ENCODE peak calls at places on chromosomes 13 and 19, in five cellular contexts. Q is SK-N-SH, C is HCT116, I is K562, L is HepG2. N is an unnamed sample.

GRCh38 chr19:23273022-23273593 is 22.9 kb upstream of the ZNF724 start:
- DNase-seq in C (no peak), L (no peak), Q (peak), I (no peak), N (no peak)

GRCh38 chr19:39341122-39341719 is 1.0 kb upstream of the SAMD4B start:
- DNase-seq in I (peak), C (no peak), Q (peak), L (no peak), N (no peak)

GRCh38 chr13:66528903-66529576 is 701.1 kb downstream of the PCDH9 start:
- DNase-seq in L (no peak), Q (no peak), I (no peak), C (no peak), N (no peak)

GRCh38 chr19:9615828-9616227 is 5.2 kb downstream of the ZNF561 start:
- DNase-seq in L (no peak), C (no peak), I (no peak), Q (no peak), N (no peak)

GRCh38 chr19:6750062-6750461 is 10.6 kb downstream of the TRIP10 start:
- DNase-seq in C (no peak), Q (no peak), I (no peak), L (no peak), N (no peak)

GRCh38 chr13:32150794-32151193 is 119.2 kb downstream of the FRY start:
- DNase-seq in Q (no peak), C (no peak), I (no peak), L (no peak), N (no peak)

GRCh38 chr19:54186934-54187381 is 2.4 kb downstream of the MBOAT7 start:
- DNase-seq in C (no peak), I (peak), L (no peak), Q (no peak), N (no peak)

GRCh38 chr13:66138172-66138811 is 1091.8 kb downstream of the PCDH9 start:
- DNase-seq in Q (no peak), I (no peak), C (no peak), L (no peak), N (peak)

GRCh38 chr13:113834496-113835200 is 29.2 kb downstream of the GAS6 start:
- DNase-seq in I (no peak), Q (no peak), L (no peak), C (no peak), N (no peak)

GRCh38 chr13:99813346-99814095 is 158.0 kb downstream of the ZIC5 start:
- DNase-seq in Q (no peak), I (no peak), C (no peak), L (no peak), N (no peak)

GRCh38 chr19:43966079-43966694 is 15.2 kb downstream of the ZNF221 start:
- DNase-seq in C (no peak), Q (no peak), I (no peak), L (no peak), N (no peak)

GRCh38 chr19:362154-362553 is 17.6 kb upstream of the MIER2 start:
- DNase-seq in C (no peak), I (no peak), Q (no peak), L (no peak), N (no peak)

GRCh38 chr19:46981296-46981695 is 38.3 kb upstream of the NPAS1 start:
- DNase-seq in I (no peak), C (no peak), Q (no peak), L (no peak), N (no peak)

GRCh38 chr19:45140533-45140932 is 20.2 kb downstream of the NKPD1 start:
- DNase-seq in I (no peak), L (no peak), Q (no peak), C (no peak), N (no peak)

GRCh38 chr19:10936661-10937084 is 8.1 kb downstream of the TIMM29 start:
- DNase-seq in L (peak), C (peak), Q (peak), I (peak), N (peak)

GRCh38 chr13:107866007-107866665 is 349.2 kb downstream of the LIG4 start:
- DNase-seq in Q (peak), C (no peak), L (no peak), I (peak), N (no peak)

GRCh38 chr13:52345048-52345447 is 60.9 kb downstream of the THSD1 start:
- DNase-seq in Q (no peak), I (no peak), C (no peak), L (no peak), N (no peak)

GRCh38 chr13:20151016-20151415 is 9.8 kb downstream of the GJA3 start:
- DNase-seq in I (peak), C (no peak), Q (no peak), L (no peak), N (no peak)

DNA sequence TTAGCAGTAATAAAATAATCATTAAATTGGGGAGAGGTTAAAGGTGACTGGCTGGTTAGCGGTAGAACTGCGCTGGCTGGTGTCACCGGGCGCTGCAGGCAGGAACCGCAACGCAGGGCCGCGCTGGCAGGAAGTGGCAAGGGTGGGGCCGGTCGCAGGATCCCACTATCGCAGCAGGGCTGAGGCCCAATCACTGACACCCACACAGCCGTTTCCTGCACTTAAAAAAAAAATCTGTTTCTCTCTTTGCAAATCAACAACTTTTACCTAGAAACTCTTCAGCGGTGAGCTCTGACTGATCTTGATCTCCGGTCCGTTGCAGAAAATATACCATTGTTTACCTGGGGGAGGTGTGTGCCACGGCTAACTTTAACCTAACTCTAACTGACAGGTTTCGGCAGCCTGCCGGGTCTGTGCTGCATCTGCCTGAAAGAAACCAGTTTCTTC is 46.9 kb downstream of the KLF2 start:
- DNase-seq in Q (no peak), I (peak), L (no peak), C (no peak), N (peak)
- TF ChIP-seq ZBTB33 in Q (no peak), I (no peak), L (no peak), C (no peak), N (no peak)

GRCh38 chr13:42968906-42969305 is 23.1 kb downstream of the EPSTI1 start:
- DNase-seq in Q (no peak), I (no peak), L (no peak), C (no peak), N (no peak)

GRCh38 chr13:42973581-42973980 is 18.5 kb downstream of the EPSTI1 start:
- DNase-seq in Q (no peak), C (no peak), L (no peak), I (no peak), N (no peak)

GRCh38 chr13:42969558-42970172 is 22.4 kb downstream of the EPSTI1 start:
- DNase-seq in L (peak), Q (peak), C (peak), I (peak), N (no peak)

GRCh38 chr13:42971670-42972355 is 20.2 kb downstream of the EPSTI1 start:
- DNase-seq in L (no peak), Q (no peak), I (no peak), C (no peak), N (no peak)

GRCh38 chr13:42970824-42971669 is 21.0 kb downstream of the EPSTI1 start:
- DNase-seq in L (peak), I (peak), C (peak), Q (peak), N (no peak)
- TF ChIP-seq ZBTB33 in L (no peak), I (no peak), C (no peak), Q (no peak), N (no peak)

GRCh38 chr19:15010497-15011255 is 31.0 kb upstream of the SLC1A6 start:
- DNase-seq in I (no peak), Q (no peak), C (no peak), L (no peak), N (no peak)

DNA sequence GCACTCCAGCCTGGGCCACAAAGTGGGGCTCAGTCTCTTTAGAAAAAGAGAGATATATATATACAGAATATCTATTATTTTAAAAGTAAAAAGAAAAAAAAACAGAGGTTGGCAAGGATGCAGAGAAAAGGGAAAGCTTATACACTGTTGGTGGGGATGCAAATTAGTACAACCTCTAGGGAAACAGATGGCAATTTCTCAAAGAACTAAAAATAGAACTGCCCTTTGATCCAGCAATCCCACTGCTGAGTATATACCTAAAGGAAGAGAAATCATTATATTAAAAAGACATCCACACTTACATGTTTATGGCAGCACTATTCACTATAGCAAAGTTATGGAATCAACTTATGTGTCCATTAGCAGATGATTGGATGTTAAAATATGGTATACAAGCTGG is 28.6 kb upstream of the SLC1A6 start:
- DNase-seq in Q (no peak), C (no peak), I (no peak), L (no peak), N (no peak)
- TF ChIP-seq ZBTB33 in Q (no peak), C (no peak), I (no peak), L (no peak), N (no peak)

GRCh38 chr19:27718262-27718661 is 1494.7 kb downstream of the UQCRFS1 start:
- DNase-seq in Q (no peak), I (no peak), L (no peak), C (no peak), N (no peak)

GRCh38 chr19:27717825-27718224 is 1495.1 kb downstream of the UQCRFS1 start:
- DNase-seq in Q (no peak), C (no peak), I (no peak), L (no peak), N (no peak)

GRCh38 chr19:27716922-27717321 is 1496.0 kb downstream of the UQCRFS1 start:
- DNase-seq in C (no peak), L (no peak), I (no peak), Q (no peak), N (no peak)

GRCh38 chr19:27719034-27719433 is 1493.9 kb downstream of the UQCRFS1 start:
- DNase-seq in Q (no peak), L (no peak), I (no peak), C (no peak), N (no peak)

GRCh38 chr19:27714857-27715256 is 1498.1 kb downstream of the UQCRFS1 start:
- DNase-seq in I (no peak), Q (no peak), C (no peak), L (no peak), N (no peak)
- TF ChIP-seq ZBTB33 in I (no peak), Q (no peak), C (no peak), L (no peak), N (no peak)

GRCh38 chr13:68350554-68350953 is 1120.4 kb upstream of the PCDH9 start:
- DNase-seq in Q (no peak), C (no peak), I (no peak), L (no peak), N (no peak)

GRCh38 chr13:68347220-68347619 is 1117.1 kb upstream of the PCDH9 start:
- DNase-seq in I (no peak), L (no peak), Q (no peak), C (no peak), N (no peak)

DNA sequence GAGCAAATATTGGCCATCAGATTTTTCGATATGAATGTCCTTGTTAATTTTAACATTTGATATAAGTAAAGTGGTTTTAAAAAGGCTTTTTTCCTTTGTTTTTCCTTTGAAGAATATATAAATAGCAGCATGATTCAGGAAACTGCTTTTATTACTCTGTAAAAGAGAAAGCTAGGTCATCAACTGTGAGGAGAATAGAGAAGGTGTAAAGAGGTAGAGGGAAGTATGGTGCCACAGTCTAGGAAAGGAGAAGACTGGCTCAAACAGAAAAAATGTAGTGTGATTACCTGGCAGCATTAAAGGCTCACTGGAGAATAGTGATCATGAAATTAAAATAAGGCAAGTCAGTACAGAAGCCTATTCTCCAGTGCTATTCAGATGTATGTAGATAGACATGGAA is 1115.8 kb upstream of the PCDH9 start:
- DNase-seq in I (no peak), L (no peak), C (no peak), Q (no peak), N (no peak)
- TF ChIP-seq ZBTB33 in I (no peak), L (no peak), C (no peak), Q (no peak), N (no peak)